ENCODE peak calls at places on chromosomes 1 and 21, in ten cellular contexts. D, A, X, E, S, P, T, W, F and J are unnamed samples.

GRCh38 chr1:198443374-198444233 is 96.9 kb downstream of the ATP6V1G3 start:
- DNase-seq in W (no peak), S (peak; percentile 98), D (no peak), F (no peak), A (peak; percentile 99), T (no peak), E (no peak), X (peak; percentile 93), P (peak; percentile 83), J (no peak)

GRCh38 chr1:111471012-111471411 is 2.8 kb upstream of the C1orf162 start:
- DNase-seq in P (no peak), E (peak; percentile 50), S (no peak), X (no peak), T (no peak), F (no peak), D (no peak), W (peak; percentile 35), A (no peak), J (no peak)

GRCh38 chr21:34707876-34708325 is 39.1 kb downstream of the CLIC6 start:
- DNase-seq in X (no peak), E (no peak), W (no peak), T (no peak), S (no peak), D (no peak), F (no peak), A (no peak), P (no peak), J (no peak)

GRCh38 chr1:201888282-201889033 is at the start of gene SHISA4:
- DNase-seq in D (peak; percentile 86), T (peak; percentile 54), W (peak; percentile 83), A (peak; percentile 61), X (peak; percentile 49), E (peak; percentile 83), F (peak; percentile 61), P (no peak), S (peak; percentile 51), J (peak; percentile 74)

GRCh38 chr1:229409616-229410369 is 24.1 kb downstream of the ACTA1 start:
- DNase-seq in F (no peak), E (no peak), S (no peak), P (no peak), A (no peak), X (no peak), D (peak; percentile 63), T (no peak), W (no peak), J (no peak)

GRCh38 chr1:206854401-206855129 is 10.9 kb upstream of the IL20 start:
- DNase-seq in X (no peak), T (no peak), P (no peak), E (peak; percentile 76), S (no peak), D (no peak), A (no peak), F (no peak), W (no peak), J (no peak)

GRCh38 chr1:116987256-116987555 is 14.4 kb upstream of the CD101 start:
- DNase-seq in D (peak; percentile 65), E (peak; percentile 43), T (no peak), S (no peak), F (no peak), X (no peak), A (no peak), P (no peak), W (no peak), J (no peak)

GRCh38 chr1:42962641-42963377 is 4.1 kb upstream of the SLC2A1 start:
- DNase-seq in T (peak; percentile 92), F (no peak), P (no peak), S (no peak), E (peak; percentile 70), W (peak; percentile 36), A (peak; percentile 70), D (no peak), X (peak; percentile 69), J (no peak)

GRCh38 chr1:168629466-168629865 is 53.1 kb downstream of the XCL1 start:
- DNase-seq in P (no peak), S (no peak), X (peak; percentile 29), F (no peak), W (no peak), E (no peak), T (no peak), A (peak; percentile 50), D (no peak), J (no peak)

GRCh38 chr1:43796111-43796581 is 88.8 kb downstream of the ST3GAL3 start:
- DNase-seq in E (no peak), P (no peak), X (no peak), D (no peak), T (no peak), F (no peak), W (no peak), S (no peak), A (peak; percentile 27), J (no peak)

GRCh38 chr1:2810899-2811525 is 9.5 kb upstream of the TTC34 start:
- DNase-seq in D (no peak), S (no peak), W (no peak), E (no peak), T (no peak), A (no peak), X (no peak), P (no peak), F (no peak), J (no peak)
- H3K9me3 ChIP-seq in D (no peaks in the 10 kb centered on the region), S (peaks cover 3% of the 10 kb centered on the region), W (peaks cover 18% of the 10 kb centered on the region), E (peaks cover 18% of the 10 kb centered on the region), T (no peaks in the 10 kb centered on the region), A (peaks cover 31% of the 10 kb centered on the region), X (no peaks in the 10 kb centered on the region), P (peaks cover 95% of the 10 kb centered on the region), F (no peaks in the 10 kb centered on the region), J (peaks cover 9% of the 10 kb centered on the region)

GRCh38 chr1:241607497-241607896 is 32.7 kb downstream of the CHML start:
- DNase-seq in T (no peak), P (no peak), F (no peak), W (no peak), A (no peak), X (no peak), E (no peak), S (no peak), D (no peak), J (no peak)

GRCh38 chr1:241603626-241604337 is 36.4 kb downstream of the CHML start:
- DNase-seq in A (peak; percentile 82), E (no peak), W (no peak), D (no peak), X (peak; percentile 81), F (no peak), P (no peak), T (no peak), S (no peak), J (no peak)

GRCh38 chr1:241608379-241609033 is 31.7 kb downstream of the CHML start:
- DNase-seq in E (no peak), S (no peak), P (no peak), X (peak; percentile 94), A (peak; percentile 96), D (no peak), F (no peak), W (no peak), T (no peak), J (no peak)

GRCh38 chr1:241606544-241606943 is 33.6 kb downstream of the CHML start:
- DNase-seq in A (peak; percentile 96), X (peak; percentile 99), F (no peak), W (no peak), S (no peak), D (no peak), E (no peak), P (no peak), T (no peak), J (no peak)

DNA sequence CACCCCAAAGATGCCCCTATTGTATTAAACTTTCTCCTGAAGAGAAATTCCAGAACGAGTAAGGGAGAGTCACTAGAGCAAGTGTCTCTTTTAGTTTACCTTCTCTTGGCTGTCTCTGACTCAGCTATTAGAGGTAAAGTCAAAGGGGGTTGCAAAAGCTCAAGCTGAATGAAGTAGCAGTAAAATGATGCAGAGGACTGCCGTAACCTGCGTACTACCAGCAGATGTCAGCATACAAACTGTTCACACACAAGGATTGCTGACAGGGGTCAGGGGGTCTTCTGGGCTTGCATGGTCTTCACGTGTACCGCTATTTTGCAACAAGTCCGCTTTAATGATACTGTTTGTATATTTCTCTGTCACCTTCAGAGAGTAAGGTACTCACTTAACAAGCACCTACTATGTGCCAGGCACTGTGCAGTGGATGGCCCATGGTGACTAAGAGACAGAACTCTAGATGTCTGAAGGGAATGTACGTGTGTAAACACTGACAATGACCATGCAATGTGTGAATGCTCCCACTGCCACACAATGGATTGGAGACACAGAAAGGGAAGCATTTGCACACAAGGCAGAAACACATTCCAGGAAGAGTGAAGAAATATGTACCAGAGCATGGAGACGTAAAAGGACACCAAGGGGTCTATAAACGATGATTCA is 34.9 kb downstream of the CHML start:
- DNase-seq in T (peak; percentile 11), A (peak; percentile 53), E (no peak), S (no peak), X (peak; percentile 98), P (no peak), F (no peak), W (no peak), D (no peak), J (peak; percentile 31)
- TF ChIP-seq CTCF in T (peak; percentile 33), A (peak; percentile 20), E (no peak), S (no peak), X (peak; percentile 99), P (peak; percentile 22), F (no peak), W (no peak), D (no peak), J (peak; percentile 75)

GRCh38 chr1:152448095-152448494 is 34.0 kb upstream of the CRNN start:
- DNase-seq in F (no peak), D (no peak), S (no peak), A (no peak), T (no peak), P (no peak), E (no peak), X (no peak), W (no peak), J (no peak)
- H3K9me3 ChIP-seq in F (no peaks in the 10 kb centered on the region), D (no peaks in the 10 kb centered on the region), S (no peaks in the 10 kb centered on the region), A (no peaks in the 10 kb centered on the region), T (no peaks in the 10 kb centered on the region), P (no peaks in the 10 kb centered on the region), E (no peaks in the 10 kb centered on the region), X (no peaks in the 10 kb centered on the region), W (no peaks in the 10 kb centered on the region), J (no peaks in the 10 kb centered on the region)

GRCh38 chr1:27967884-27968466 is 8.2 kb downstream of the XKR8 start:
- DNase-seq in S (no peak), F (no peak), A (no peak), X (no peak), T (no peak), P (no peak), W (no peak), E (no peak), D (no peak), J (no peak)

GRCh38 chr1:27968692-27969091 is 8.9 kb downstream of the XKR8 start:
- DNase-seq in X (peak; percentile 95), T (no peak), A (peak; percentile 90), P (peak; percentile 46), S (peak; percentile 75), W (no peak), F (no peak), E (no peak), D (no peak), J (no peak)

GRCh38 chr1:27966402-27967105 is 6.8 kb downstream of the XKR8 start:
- DNase-seq in T (no peak), P (no peak), W (no peak), S (peak; percentile 19), F (no peak), D (no peak), E (no peak), A (peak; percentile 67), X (peak; percentile 85), J (no peak)

GRCh38 chr1:27970401-27970800 is 10.6 kb downstream of the XKR8 start:
- DNase-seq in A (no peak), P (peak; percentile 54), E (no peak), X (peak; percentile 41), T (no peak), D (no peak), S (no peak), F (no peak), W (no peak), J (no peak)

GRCh38 chr1:27967106-27967883 is 7.5 kb downstream of the XKR8 start:
- DNase-seq in X (no peak), F (no peak), E (no peak), D (no peak), P (no peak), T (no peak), S (no peak), W (no peak), A (no peak), J (no peak)
- TF ChIP-seq CTCF in X (no peak), F (no peak), E (no peak), D (no peak), P (no peak), T (no peak), S (no peak), W (no peak), A (no peak), J (no peak)